ENCODE peak calls at places on chromosomes 2 and 18, in six cellular contexts. X is endothelial cell of umbilical vein, Z is transverse colon, Y is HepG2, J is spleen, P is stomach. G is an unnamed sample.

GRCh38 chr18:62545098-62545497 is 22.3 kb downstream of the ZCCHC2 start:
- DNase-seq in Z (no peak), P (no peak), X (no peak), Y (no peak), J (no peak), G (no peak)

GRCh38 chr2:219124379-219125110 is 36.1 kb downstream of the NHEJ1 start:
- DNase-seq in Z (peak; percentile 77), J (no peak), Y (no peak), P (no peak), X (no peak), G (no peak)

GRCh38 chr2:176085120-176085788 is 1.5 kb upstream of the EVX2 start:
- DNase-seq in X (no peak), Y (no peak), P (peak; percentile 17), Z (no peak), J (no peak), G (no peak)

GRCh38 chr2:8599421-8600242 is 82.2 kb upstream of the ID2 start:
- DNase-seq in J (no peak), Z (no peak), Y (peak; percentile 57), P (no peak), X (no peak), G (no peak)

GRCh38 chr2:2663401-2664036 is 332.4 kb upstream of the MYT1L start:
- DNase-seq in P (no peak), Y (no peak), Z (no peak), J (no peak), X (no peak), G (no peak)

GRCh38 chr18:66560092-66560491 is 43.8 kb downstream of the CDH19 start:
- DNase-seq in Z (no peak), X (peak; percentile 52), J (no peak), Y (peak; percentile 34), P (no peak), G (no peak)

GRCh38 chr2:205895981-205896655 is 189.9 kb downstream of the INO80D start:
- DNase-seq in P (no peak), Z (no peak), Y (no peak), J (no peak), X (no peak), G (no peak)

GRCh38 chr18:3625717-3626091 is 175.7 kb downstream of the TGIF1 start:
- DNase-seq in X (peak; percentile 40), Z (no peak), P (no peak), J (no peak), Y (no peak), G (no peak)

GRCh38 chr2:128372621-128373341 is 54.1 kb upstream of the HS6ST1 start:
- DNase-seq in X (no peak), P (peak; percentile 32), Z (no peak), J (peak; percentile 78), Y (no peak), G (no peak)

GRCh38 chr2:127101756-127102463 is 5.0 kb downstream of the BIN1 start:
- DNase-seq in Z (no peak), P (no peak), J (peak; percentile 53), Y (no peak), X (no peak), G (no peak)

GRCh38 chr2:52340185-52340584 is 1308.3 kb upstream of the NRXN1 start:
- DNase-seq in P (no peak), J (no peak), Y (no peak), Z (no peak), X (no peak), G (no peak)

GRCh38 chr2:17733650-17734049 is 20.0 kb downstream of the SMC6 start:
- DNase-seq in Y (no peak), X (peak; percentile 28), Z (no peak), P (no peak), J (no peak), G (no peak)

GRCh38 chr18:57025525-57025924 is 121.4 kb upstream of the BOD1L2 start:
- DNase-seq in Z (no peak), X (no peak), J (no peak), Y (no peak), P (no peak), G (no peak)

GRCh38 chr2:165055081-165055879 is 100.0 kb upstream of the SLC38A11 start:
- DNase-seq in J (no peak), Y (no peak), P (no peak), X (peak; percentile 8), Z (no peak), G (no peak)

GRCh38 chr2:20153131-20153851 is 71.6 kb downstream of the SDC1 start:
- DNase-seq in Z (no peak), J (no peak), P (no peak), X (no peak), Y (no peak), G (no peak)
- TF ChIP-seq POLR2AphosphoS5 in Z (no peak), J (no peak), P (no peak), X (no peak), Y (no peak), G (no peak)

GRCh38 chr2:7022956-7023467 is 105.8 kb downstream of the RNF144A start:
- DNase-seq in X (no peak), Z (no peak), P (no peak), Y (no peak), J (no peak), G (no peak)

GRCh38 chr2:7022486-7022885 is 105.3 kb downstream of the RNF144A start:
- DNase-seq in Y (no peak), P (no peak), J (no peak), X (no peak), Z (no peak), G (no peak)

GRCh38 chr2:7024261-7024660 is 107.0 kb downstream of the RNF144A start:
- DNase-seq in P (no peak), Y (no peak), Z (no peak), J (no peak), X (no peak), G (no peak)

GRCh38 chr2:7025098-7025497 is 107.9 kb downstream of the RNF144A start:
- DNase-seq in J (no peak), Z (no peak), P (no peak), Y (no peak), X (no peak), G (no peak)

DNA sequence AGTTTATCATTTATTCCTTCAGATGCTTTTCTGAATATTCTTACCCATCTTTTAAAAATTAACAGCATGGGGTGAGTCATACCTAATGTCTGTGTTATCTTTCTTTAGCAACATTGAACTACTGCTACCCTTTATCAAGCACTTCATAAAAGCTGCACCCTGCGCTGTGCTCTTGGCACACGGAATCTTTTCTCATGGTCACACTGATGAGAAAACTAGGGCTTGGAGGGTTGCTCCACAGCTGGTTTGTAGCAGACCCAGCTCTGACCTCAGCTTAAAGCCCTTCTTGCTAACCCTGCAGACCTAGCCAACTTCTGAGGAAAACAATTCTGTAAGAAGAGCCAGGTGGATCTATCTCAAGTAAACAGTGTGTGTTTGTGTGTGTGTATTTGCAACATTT is 106.3 kb downstream of the RNF144A start:
- DNase-seq in P (no peak), Y (no peak), J (no peak), Z (no peak), X (no peak), G (no peak)
- TF ChIP-seq POLR2A in P (no peak), Y (no peak), J (no peak), Z (no peak), X (no peak), G (no peak)

GRCh38 chr18:9756566-9757470 is 48.7 kb downstream of the RAB31 start:
- DNase-seq in Z (no peak), Y (no peak), P (no peak), X (no peak), J (no peak), G (no peak)
- TF ChIP-seq POLR2AphosphoS5 in Z (no peak), Y (no peak), P (no peak), X (no peak), J (no peak), G (no peak)

GRCh38 chr2:27212626-27213471 is 781 bp upstream of the SLC5A6 start:
- DNase-seq in X (no peak), J (no peak), Y (peak; percentile 55), P (no peak), Z (no peak), G (no peak)
- TF ChIP-seq POLR2A in X (no peak), J (no peak), Y (no peak), P (no peak), Z (no peak), G (no peak)

GRCh38 chr2:217434183-217434620 is 568.6 kb downstream of the TNS1 start:
- DNase-seq in J (peak; percentile 89), X (peak; percentile 86), Z (peak; percentile 76), P (peak; percentile 74), Y (peak; percentile 69), G (peak; percentile 39)
- TF ChIP-seq POLR2AphosphoS5 in J (peak; percentile 66), X (no peak), Z (peak; percentile 52), P (peak; percentile 35), Y (no peak), G (no peak)

GRCh38 chr2:20444113-20444992 is 2.5 kb upstream of the RHOB start:
- DNase-seq in P (peak; percentile 25), J (no peak), Y (no peak), X (peak; percentile 92), Z (peak; percentile 18), G (no peak)
- TF ChIP-seq POLR2A in P (no peak), J (no peak), Y (no peak), X (no peak), Z (peak; percentile 22), G (no peak)

DNA sequence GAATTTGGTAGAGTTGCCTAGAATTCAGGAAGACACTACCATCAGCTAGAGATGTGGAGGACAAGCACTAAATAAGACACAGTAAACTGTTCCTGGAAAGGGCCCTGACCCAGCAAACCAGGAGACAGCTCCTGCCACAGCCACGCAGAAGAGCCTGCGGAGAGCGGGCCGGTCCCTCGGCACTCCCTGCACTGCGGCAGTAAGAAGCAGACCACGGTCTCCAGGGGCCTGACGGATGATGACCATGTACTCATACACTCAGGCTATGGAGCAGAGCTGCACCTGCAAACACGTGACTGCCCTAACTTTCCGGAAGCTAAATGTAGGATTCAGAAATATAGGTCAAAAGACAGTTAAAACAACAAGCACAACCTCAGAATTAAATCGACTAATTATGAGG is 72.9 kb downstream of the ZNF516 start:
- DNase-seq in J (no peak), Y (no peak), X (no peak), Z (no peak), P (no peak), G (no peak)
- TF ChIP-seq POLR2AphosphoS5 in J (no peak), Y (no peak), X (no peak), Z (no peak), P (no peak), G (no peak)